ENCODE peak calls at places on chromosomes 2 and 18, in nine cellular contexts. A is mucosa of descending colon; T is non-pigmented ciliary epithelial cell; O is GM23248; P is aorta; E is posterior cingulate gyrus; X is left ventricle myocardium superior; C is PC-9; Y is stimulated activated CD4-positive, alpha-beta T cell treated with anti-CD3 and anti-CD28 coated beads, Interleukin-1b, Interleukin-23, amount 100 ng/mL, for 1 hour. M is an unnamed sample.

GRCh38 chr18:64379662-64380061 is 230.8 kb upstream of the LINC00305 start:
- DNase-seq in X (no peak), Y (no peak), C (no peak), P (no peak), E (no peak), O (no peak), T (no peak), A (no peak), M (no peak)

GRCh38 chr18:2396162-2396505 is 175.2 kb downstream of the METTL4 start:
- DNase-seq in A (no peak), E (no peak), C (no peak), Y (no peak), O (no peak), X (no peak), T (no peak), P (no peak), M (no peak)

GRCh38 chr18:46220116-46220515 is 115.9 kb downstream of the HAUS1 start:
- DNase-seq in E (no peak), C (no peak), X (no peak), P (no peak), O (peak), Y (no peak), A (no peak), T (peak), M (peak)

GRCh38 chr2:10839813-10840212 is 27.2 kb upstream of the PDIA6 start:
- DNase-seq in C (no peak), A (no peak), X (no peak), P (no peak), E (no peak), Y (no peak), T (no peak), O (peak), M (no peak)

GRCh38 chr2:237256845-237257244 is 157.1 kb downstream of the COL6A3 start:
- DNase-seq in Y (no peak), T (no peak), A (no peak), E (no peak), X (peak), C (no peak), O (peak), P (peak), M (peak)

GRCh38 chr2:20509766-20510490 is 63.1 kb downstream of the RHOB start:
- DNase-seq in C (peak), O (peak), A (peak), X (no peak), P (no peak), Y (no peak), E (peak), T (no peak), M (no peak)

GRCh38 chr2:43343573-43344304 is 117.3 kb upstream of the ZFP36L2 start:
- DNase-seq in X (peak), C (no peak), E (no peak), O (peak), Y (no peak), P (peak), A (peak), T (peak), M (peak)

GRCh38 chr2:168534926-168535325 is 78.9 kb downstream of the CERS6 start:
- DNase-seq in P (no peak), A (no peak), Y (no peak), C (no peak), X (no peak), T (no peak), E (no peak), O (no peak), M (no peak)

GRCh38 chr2:100248044-100248330 is 74.3 kb downstream of the LONRF2 start:
- DNase-seq in C (no peak), T (no peak), O (no peak), Y (no peak), X (no peak), E (no peak), P (no peak), A (no peak), M (no peak)

GRCh38 chr18:36176739-36177138 is 10.6 kb upstream of the MOCOS start:
- DNase-seq in Y (no peak), X (no peak), E (no peak), P (no peak), O (peak), A (no peak), T (no peak), C (no peak), M (no peak)

GRCh38 chr2:183079335-183079775 is 808 bp downstream of the DUSP19 start:
- DNase-seq in E (no peak), X (peak), C (no peak), Y (no peak), O (peak), P (no peak), T (no peak), A (peak), M (no peak)

GRCh38 chr18:41666251-41666650 is 288.8 kb upstream of the PIK3C3 start:
- DNase-seq in A (no peak), O (no peak), Y (no peak), P (no peak), C (no peak), X (no peak), T (no peak), E (no peak), M (no peak)

GRCh38 chr2:219125886-219126270 is 34.7 kb downstream of the NHEJ1 start:
- DNase-seq in O (peak), X (no peak), A (no peak), C (no peak), E (no peak), P (no peak), T (no peak), Y (no peak), M (no peak)

GRCh38 chr2:205025580-205026240 is 480.4 kb downstream of the PARD3B start:
- DNase-seq in C (no peak), E (no peak), Y (no peak), X (no peak), A (no peak), P (no peak), T (no peak), O (no peak), M (no peak)

GRCh38 chr2:171420728-171421563 is 12.8 kb downstream of the METTL8 start:
- DNase-seq in E (no peak), A (no peak), O (no peak), C (no peak), P (no peak), X (no peak), Y (no peak), T (no peak), M (no peak)

GRCh38 chr18:8411492-8411891 is 197.7 kb upstream of the RAB12 start:
- DNase-seq in C (no peak), E (no peak), O (peak), Y (no peak), P (no peak), X (no peak), A (no peak), T (no peak), M (no peak)

GRCh38 chr2:88027709-88028389 is 11.5 kb upstream of the RNU2-63P start:
- DNase-seq in P (no peak), C (no peak), T (no peak), X (no peak), E (no peak), A (no peak), Y (no peak), O (no peak), M (no peak)

GRCh38 chr2:152546230-152546837 is 170.9 kb downstream of the PRPF40A start:
- DNase-seq in O (no peak), P (no peak), X (no peak), A (peak), T (no peak), Y (no peak), E (no peak), C (no peak), M (no peak)

GRCh38 chr18:38368246-38368645 is 802.6 kb upstream of the CELF4 start:
- DNase-seq in P (no peak), X (no peak), T (no peak), Y (no peak), E (no peak), C (no peak), A (no peak), O (no peak), M (no peak)

GRCh38 chr2:227188292-227188691 is 23.9 kb downstream of the COL4A3 start:
- DNase-seq in X (no peak), A (no peak), T (peak), E (no peak), P (no peak), O (peak), C (no peak), Y (no peak), M (peak)

GRCh38 chr2:219570924-219571310 is 422 bp downstream of the OBSL1 start:
- DNase-seq in O (peak), Y (no peak), A (no peak), P (peak), C (no peak), E (no peak), T (no peak), X (peak), M (no peak)

GRCh38 chr2:159893439-159893838 is 95.4 kb upstream of the CD302 start:
- DNase-seq in X (no peak), C (no peak), Y (no peak), O (no peak), A (no peak), P (peak), T (no peak), E (no peak), M (no peak)

GRCh38 chr2:2547911-2548310 is 216.8 kb upstream of the MYT1L start:
- DNase-seq in T (no peak), A (no peak), C (no peak), O (no peak), X (no peak), E (no peak), Y (no peak), P (no peak), M (no peak)

GRCh38 chr2:3257166-3257565 is 120.5 kb downstream of the EIPR1 start:
- DNase-seq in T (peak), O (no peak), X (no peak), C (no peak), E (peak), A (no peak), Y (no peak), P (no peak), M (no peak)

GRCh38 chr18:40017026-40017425 is 1938.0 kb upstream of the PIK3C3 start:
- DNase-seq in A (no peak), O (no peak), Y (no peak), C (no peak), E (no peak), X (no peak), T (no peak), P (no peak), M (no peak)

GRCh38 chr2:27844821-27845255 is 45.3 kb downstream of the RBKS start:
- DNase-seq in E (no peak), Y (no peak), A (no peak), O (no peak), P (no peak), T (no peak), C (no peak), X (no peak), M (no peak)

GRCh38 chr18:40904295-40904694 is 1050.7 kb upstream of the PIK3C3 start:
- DNase-seq in O (peak), T (no peak), Y (no peak), X (no peak), E (no peak), P (no peak), A (no peak), C (no peak), M (no peak)

GRCh38 chr2:36507408-36507812 is 90.6 kb downstream of the FEZ2 start:
- DNase-seq in O (peak), P (no peak), T (no peak), A (peak), C (peak), E (no peak), X (no peak), Y (no peak), M (peak)

GRCh38 chr2:232349946-232350635 is 28.5 kb upstream of the ALPP start:
- DNase-seq in T (no peak), P (peak), Y (no peak), A (no peak), O (no peak), C (no peak), X (no peak), E (no peak), M (no peak)

M was measured in HFFc6.